ENCODE peak calls at places on chromosome 3, in seven cellular contexts. H, F, R, W, I, T and G are unnamed samples.

GRCh38 chr3:189286188-189286587 is 114.4 kb downstream of the TPRG1 start:
- DNase-seq in I (no peak), R (no peak), F (no peak), W (no peak), H (no peak), T (no peak), G (no peak)

GRCh38 chr3:103127116-103127630 is 692.4 kb downstream of the ZPLD1 start:
- DNase-seq in H (no peak), I (no peak), T (no peak), F (no peak), R (no peak), W (no peak), G (no peak)

GRCh38 chr3:160038862-160039562 is 50.4 kb downstream of the IL12A start:
- DNase-seq in W (no peak), F (no peak), I (peak; percentile 82), T (no peak), H (no peak), R (peak; percentile 39), G (no peak)

GRCh38 chr3:24254649-24255048 is 240.0 kb downstream of the THRB start:
- DNase-seq in R (no peak), T (no peak), H (peak; percentile 54), W (no peak), F (no peak), I (no peak), G (no peak)

GRCh38 chr3:186283651-186284445 is 78.2 kb downstream of the DGKG start:
- DNase-seq in T (no peak), I (no peak), H (no peak), F (no peak), R (no peak), W (no peak), G (no peak)

GRCh38 chr3:157794771-157795170 is 291.6 kb upstream of the VEPH1 start:
- DNase-seq in I (no peak), F (no peak), T (no peak), R (no peak), W (no peak), H (no peak), G (no peak)

GRCh38 chr3:121677141-121677540 is 16.4 kb upstream of the HCLS1 start:
- DNase-seq in H (no peak), R (no peak), W (no peak), T (no peak), F (no peak), I (no peak), G (no peak)

GRCh38 chr3:141576744-141577052 is 89.9 kb downstream of the RASA2 start:
- DNase-seq in R (no peak), F (no peak), W (no peak), H (no peak), T (no peak), I (no peak), G (no peak)

GRCh38 chr3:103873897-103874545 is 1439.2 kb downstream of the ZPLD1 start:
- DNase-seq in H (no peak), F (no peak), W (no peak), T (no peak), R (no peak), I (no peak), G (no peak)

GRCh38 chr3:105672996-105673395 is 195.8 kb downstream of the CBLB start:
- DNase-seq in R (no peak), I (no peak), T (no peak), F (no peak), H (no peak), W (no peak), G (no peak)

GRCh38 chr3:32733631-32734229 is 48.7 kb downstream of the CNOT10 start:
- DNase-seq in W (no peak), T (no peak), R (no peak), I (no peak), H (no peak), F (no peak), G (no peak)

GRCh38 chr3:86801921-86802320 is 189.0 kb downstream of the VGLL3 start:
- DNase-seq in T (no peak), F (no peak), R (no peak), H (no peak), I (no peak), W (no peak), G (no peak)

GRCh38 chr3:24060055-24060454 is 115.0 kb downstream of the NR1D2 start:
- DNase-seq in T (no peak), H (no peak), W (no peak), F (no peak), R (peak; percentile 3), I (no peak), G (no peak)

GRCh38 chr3:187920871-187921270 is 175.6 kb upstream of the BCL6 start:
- DNase-seq in F (no peak), I (no peak), R (no peak), T (no peak), W (no peak), H (no peak), G (no peak)

GRCh38 chr3:113844622-113845222 is 6.1 kb downstream of the GRAMD1C start:
- DNase-seq in T (no peak), R (no peak), H (no peak), W (no peak), F (no peak), I (no peak), G (no peak)

GRCh38 chr3:101195951-101196713 is 124.2 kb downstream of the IMPG2 start:
- DNase-seq in R (no peak), F (no peak), T (no peak), I (no peak), W (no peak), H (no peak), G (no peak)

GRCh38 chr3:119524931-119525662 is 26.8 kb downstream of the TIMMDC1 start:
- DNase-seq in I (no peak), F (no peak), W (no peak), T (no peak), H (no peak), R (no peak), G (no peak)

GRCh38 chr3:157939166-157939565 is 167.1 kb downstream of the SHOX2 start:
- DNase-seq in H (no peak), T (no peak), F (no peak), I (no peak), W (no peak), R (no peak), G (no peak)

GRCh38 chr3:171200052-171201029 is 173.8 kb upstream of the SLC2A2 start:
- DNase-seq in R (no peak), T (no peak), H (no peak), I (no peak), W (no peak), F (no peak), G (no peak)

GRCh38 chr3:74591946-74592345 is 22.5 kb downstream of the CNTN3 start:
- DNase-seq in F (no peak), T (no peak), I (no peak), H (no peak), W (no peak), R (no peak), G (no peak)

DNA sequence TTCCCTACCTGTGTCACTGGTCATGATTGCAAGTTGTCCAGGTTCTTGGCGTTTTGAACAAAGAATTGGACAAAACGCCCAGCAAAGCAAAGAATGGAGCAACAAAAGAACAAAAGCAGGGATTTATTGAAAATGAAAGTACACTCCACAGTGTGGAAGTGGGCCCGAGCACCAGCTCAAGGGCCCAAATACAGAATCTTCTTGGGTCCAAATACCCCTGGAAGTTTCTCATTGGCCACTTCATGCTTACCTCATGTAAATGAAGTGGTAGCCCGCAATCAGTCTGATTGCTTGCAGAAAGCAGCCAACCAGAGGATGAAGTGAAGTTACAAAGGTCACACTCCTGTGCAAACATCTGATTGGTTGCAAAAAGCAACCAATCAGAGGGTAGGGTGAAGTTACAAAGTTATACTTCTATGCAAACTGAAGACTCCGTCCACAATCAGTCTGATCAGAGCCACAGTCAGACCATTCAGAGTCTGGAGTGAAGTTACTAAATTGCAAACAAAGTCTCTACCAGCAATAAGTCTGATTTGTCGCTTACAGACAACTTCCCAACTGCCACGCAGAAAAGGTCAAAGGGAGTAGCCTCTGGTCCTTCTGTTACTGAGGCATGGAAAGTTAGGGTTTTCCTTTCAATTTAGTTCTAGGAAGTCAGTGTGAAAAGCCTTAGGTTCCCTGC is 8.3 kb upstream of the TM4SF1 start:
- DNase-seq in T (no peak), H (no peak), I (no peak), R (no peak), W (no peak), F (no peak), G (no peak)
- H3K4me3 ChIP-seq in T (no peak overlapping the region), H (no peak overlapping the region), I (no peak overlapping the region), R (no peak overlapping the region), W (no peak overlapping the region), F (no peak overlapping the region), G (no peak overlapping the region)

GRCh38 chr3:46892285-46893145 is 15.0 kb downstream of the PTH1R start:
- DNase-seq in T (peak; percentile 74), I (peak; percentile 92), F (no peak), H (peak; percentile 8), R (peak; percentile 80), W (peak; percentile 60), G (peak; percentile 83)
- H3K27me3 ChIP-seq in T (peaks cover 9% of the 10 kb centered on the region), I (peaks cover 65% of the 10 kb centered on the region), F (peaks cover 12% of the 10 kb centered on the region), H (peaks cover 68% of the 10 kb centered on the region), R (no peaks in the 10 kb centered on the region), W (no peaks in the 10 kb centered on the region), G (no peaks in the 10 kb centered on the region)

GRCh38 chr3:169857811-169858210 is 11.9 kb downstream of the LRRC31 start:
- DNase-seq in T (no peak), H (no peak), I (no peak), R (no peak), F (no peak), W (no peak), G (no peak)

GRCh38 chr3:169850618-169851017 is 19.1 kb downstream of the LRRC31 start:
- DNase-seq in W (no peak), T (no peak), F (no peak), H (no peak), I (no peak), R (no peak), G (no peak)

DNA sequence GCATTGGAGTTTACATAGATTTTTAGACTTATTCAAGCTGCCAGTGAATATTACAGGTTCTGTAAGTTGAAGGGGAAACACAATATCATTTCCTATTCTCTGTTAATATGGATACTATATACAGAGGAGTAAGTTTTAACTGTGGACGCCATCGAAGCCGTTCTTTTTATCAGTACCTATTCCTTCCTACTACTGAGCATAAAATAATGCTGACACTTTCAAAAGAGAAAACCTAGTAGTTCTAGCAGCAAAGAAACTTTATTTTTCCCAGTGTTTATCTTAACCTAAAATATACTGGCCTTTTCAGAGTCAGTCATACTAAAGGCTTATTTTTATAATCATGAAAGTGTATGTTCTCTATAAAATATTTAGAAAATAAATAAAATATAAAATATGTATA is 14.2 kb downstream of the LRRC31 start:
- DNase-seq in F (no peak), H (no peak), T (no peak), I (no peak), R (no peak), W (no peak), G (no peak)
- H3K4me3 ChIP-seq in F (no peak overlapping the region), H (no peak overlapping the region), T (no peak overlapping the region), I (no peak overlapping the region), R (no peak overlapping the region), W (no peak overlapping the region), G (no peak overlapping the region)

GRCh38 chr3:169660709-169661566 is 2.6 kb downstream of the MECOM start:
- DNase-seq in R (peak; percentile 50), I (no peak), T (no peak), W (no peak), F (no peak), H (no peak), G (no peak)
- H3K27me3 ChIP-seq in R (no peaks in the 10 kb centered on the region), I (peaks cover 100% of the 10 kb centered on the region), T (peaks cover 87% of the 10 kb centered on the region), W (peaks cover 19% of the 10 kb centered on the region), F (peaks cover 64% of the 10 kb centered on the region), H (peaks cover 43% of the 10 kb centered on the region), G (peaks cover 97% of the 10 kb centered on the region)